ENCODE peak calls at places on chromosomes 5 and 9, in eight cellular contexts. One of them, this sample, is unnamed.

GRCh38 chr5:2740849-2741555 is 10.5 kb downstream of the IRX2 start:
- DNase-seq in A549: no peak
- DNase-seq in prostate gland: no peak
- DNase-seq in lung: peak
- DNase-seq in lower lobe of right lung: no peak
- DNase-seq in transverse colon: no peak
- DNase-seq in AG09309: no peak
- DNase-seq in NB4: no peak
- DNase-seq in this sample: no peak

GRCh38 chr9:124238546-124239140 is 19.1 kb upstream of the NEK6 start:
- DNase-seq in A549: no peak
- DNase-seq in prostate gland: no peak
- DNase-seq in lung: no peak
- DNase-seq in lower lobe of right lung: no peak
- DNase-seq in transverse colon: no peak
- DNase-seq in AG09309: no peak
- DNase-seq in NB4: no peak
- DNase-seq in this sample: no peak

GRCh38 chr5:179297026-179297425 is 48.2 kb downstream of the ADAMTS2 start:
- DNase-seq in A549: no peak
- DNase-seq in prostate gland: no peak
- DNase-seq in lung: no peak
- DNase-seq in lower lobe of right lung: no peak
- DNase-seq in transverse colon: no peak
- DNase-seq in AG09309: no peak
- DNase-seq in NB4: no peak
- DNase-seq in this sample: no peak

GRCh38 chr9:16115994-16116393 is 563.2 kb downstream of the CCDC171 start:
- DNase-seq in A549: no peak
- DNase-seq in prostate gland: no peak
- DNase-seq in lung: no peak
- DNase-seq in lower lobe of right lung: no peak
- DNase-seq in transverse colon: no peak
- DNase-seq in AG09309: no peak
- DNase-seq in NB4: no peak
- DNase-seq in this sample: no peak

GRCh38 chr5:72210913-72211670 is 103.8 kb downstream of the MAP1B start:
- DNase-seq in A549: peak
- DNase-seq in prostate gland: peak
- DNase-seq in lung: peak
- DNase-seq in lower lobe of right lung: no peak
- DNase-seq in transverse colon: peak
- DNase-seq in AG09309: peak
- DNase-seq in NB4: no peak
- DNase-seq in this sample: no peak

GRCh38 chr5:133451926-133452325 is 160.4 kb downstream of the FSTL4 start:
- DNase-seq in A549: no peak
- DNase-seq in prostate gland: no peak
- DNase-seq in lung: no peak
- DNase-seq in lower lobe of right lung: no peak
- DNase-seq in transverse colon: no peak
- DNase-seq in AG09309: no peak
- DNase-seq in NB4: no peak
- DNase-seq in this sample: no peak

GRCh38 chr9:116275418-116276295 is 122.1 kb downstream of the PAPPA start:
- DNase-seq in A549: no peak
- DNase-seq in prostate gland: no peak
- DNase-seq in lung: no peak
- DNase-seq in lower lobe of right lung: no peak
- DNase-seq in transverse colon: no peak
- DNase-seq in AG09309: no peak
- DNase-seq in NB4: no peak
- DNase-seq in this sample: no peak

GRCh38 chr5:139689631-139690384 is 41.7 kb downstream of the CXXC5 start:
- DNase-seq in A549: peak
- DNase-seq in prostate gland: no peak
- DNase-seq in lung: no peak
- DNase-seq in lower lobe of right lung: no peak
- DNase-seq in transverse colon: peak
- DNase-seq in AG09309: no peak
- DNase-seq in NB4: peak
- DNase-seq in this sample: no peak

GRCh38 chr9:137429974-137430722 is 7.0 kb downstream of the NOXA1 start:
- DNase-seq in A549: no peak
- DNase-seq in prostate gland: no peak
- DNase-seq in lung: no peak
- DNase-seq in lower lobe of right lung: peak
- DNase-seq in transverse colon: peak
- DNase-seq in AG09309: no peak
- DNase-seq in NB4: no peak
- DNase-seq in this sample: no peak

GRCh38 chr5:142871880-142872200 is 101.7 kb downstream of the ARHGAP26 start:
- DNase-seq in A549: no peak
- DNase-seq in prostate gland: no peak
- DNase-seq in lung: no peak
- DNase-seq in lower lobe of right lung: peak
- DNase-seq in transverse colon: no peak
- DNase-seq in AG09309: no peak
- DNase-seq in NB4: peak
- DNase-seq in this sample: no peak

GRCh38 chr9:87085073-87085472 is 137.8 kb upstream of the GAS1 start:
- DNase-seq in A549: no peak
- DNase-seq in prostate gland: no peak
- DNase-seq in lung: no peak
- DNase-seq in lower lobe of right lung: no peak
- DNase-seq in transverse colon: no peak
- DNase-seq in AG09309: no peak
- DNase-seq in NB4: no peak
- DNase-seq in this sample: no peak

GRCh38 chr9:223167-223566 is 8.5 kb downstream of the DOCK8 start:
- DNase-seq in A549: no peak
- DNase-seq in prostate gland: no peak
- DNase-seq in lung: no peak
- DNase-seq in lower lobe of right lung: no peak
- DNase-seq in transverse colon: no peak
- DNase-seq in AG09309: no peak
- DNase-seq in NB4: peak
- DNase-seq in this sample: no peak

GRCh38 chr9:94563548-94563947 is 8.7 kb downstream of the PCAT7 start:
- DNase-seq in A549: no peak
- DNase-seq in prostate gland: no peak
- DNase-seq in lung: no peak
- DNase-seq in lower lobe of right lung: no peak
- DNase-seq in transverse colon: no peak
- DNase-seq in AG09309: no peak
- DNase-seq in NB4: peak
- DNase-seq in this sample: no peak

GRCh38 chr9:106478312-106479099 is 384.5 kb upstream of the ZNF462 start:
- DNase-seq in A549: no peak
- DNase-seq in prostate gland: no peak
- DNase-seq in lung: no peak
- DNase-seq in lower lobe of right lung: no peak
- DNase-seq in transverse colon: no peak
- DNase-seq in AG09309: no peak
- DNase-seq in NB4: no peak
- DNase-seq in this sample: no peak

DNA sequence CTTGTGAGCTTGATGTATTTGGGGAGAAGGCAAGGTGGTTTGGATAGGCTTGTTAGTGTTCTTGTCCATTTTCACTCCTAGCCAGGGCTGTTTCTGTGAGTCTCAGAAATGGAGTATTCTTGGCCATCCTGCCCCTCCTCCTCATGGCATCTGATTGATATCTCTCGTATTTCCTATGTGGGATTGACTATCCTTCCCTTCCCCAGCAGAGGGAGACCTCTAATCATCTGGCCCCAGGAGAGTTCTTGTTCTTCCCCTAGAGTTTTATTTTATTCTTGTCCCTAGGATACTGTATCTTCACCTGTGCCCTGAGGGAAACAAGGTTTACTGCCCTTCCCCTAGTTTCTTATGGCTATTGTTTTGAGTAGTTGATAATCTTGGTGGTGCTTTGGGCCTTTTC is 114.4 kb downstream of the VPS13A start:
- DNase-seq in A549: peak
- DNase-seq in prostate gland: no peak
- DNase-seq in lung: no peak
- DNase-seq in lower lobe of right lung: no peak
- DNase-seq in transverse colon: no peak
- DNase-seq in AG09309: no peak
- DNase-seq in NB4: peak
- DNase-seq in this sample: no peak
- TF ChIP-seq CTCF in A549: peak
- TF ChIP-seq CTCF in prostate gland: no peak
- TF ChIP-seq CTCF in lung: no peak
- TF ChIP-seq CTCF in lower lobe of right lung: peak
- TF ChIP-seq CTCF in transverse colon: peak
- TF ChIP-seq CTCF in AG09309: peak
- TF ChIP-seq CTCF in NB4: peak
- TF ChIP-seq CTCF in this sample: peak

DNA sequence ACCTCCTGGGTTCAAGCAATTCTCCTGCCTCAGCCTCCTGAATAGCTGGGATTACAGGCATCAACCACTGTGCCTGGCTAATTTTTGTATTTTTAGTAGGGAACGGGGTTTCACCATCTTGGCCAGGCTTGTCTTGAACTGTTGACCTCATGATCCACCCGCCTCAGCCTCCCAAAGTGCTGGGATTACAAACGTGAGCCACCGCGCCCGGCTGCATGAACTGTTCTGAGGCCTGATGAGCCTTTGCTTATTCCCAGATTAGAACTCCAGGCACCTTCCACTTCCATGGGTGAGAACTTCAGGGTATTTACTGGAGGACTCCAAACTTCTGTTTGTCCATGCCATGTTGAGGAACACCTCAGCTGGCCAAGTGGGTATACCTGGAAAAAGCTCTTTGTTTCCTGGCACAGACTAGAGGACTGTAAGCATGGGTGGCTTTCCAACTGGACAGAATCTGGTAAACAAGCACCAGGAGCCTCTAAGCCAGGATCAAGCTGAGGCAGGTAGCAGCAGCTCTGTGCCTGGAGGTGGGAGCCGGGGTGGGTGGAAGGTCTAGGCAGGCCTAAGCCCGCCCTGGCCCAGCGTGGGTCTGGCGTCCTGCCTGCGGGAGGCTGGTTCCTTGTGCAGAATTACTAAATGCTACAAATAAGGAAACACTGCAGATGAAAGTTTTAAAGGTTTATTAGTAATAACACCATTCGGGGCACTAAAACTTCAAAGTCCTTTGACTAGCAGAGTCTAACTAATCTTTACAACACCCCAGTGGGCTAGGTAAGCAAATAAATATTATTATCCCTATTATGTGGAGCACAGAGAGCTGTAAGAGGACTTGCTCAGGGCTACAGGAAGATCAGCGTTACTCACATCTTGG is 78.4 kb downstream of the SEMA5A start:
- DNase-seq in A549: no peak
- DNase-seq in prostate gland: peak
- DNase-seq in lung: no peak
- DNase-seq in lower lobe of right lung: peak
- DNase-seq in transverse colon: no peak
- DNase-seq in AG09309: no peak
- DNase-seq in NB4: no peak
- DNase-seq in this sample: no peak
- H3K4me3 ChIP-seq in A549: no peak
- H3K4me3 ChIP-seq in prostate gland: no peak
- H3K4me3 ChIP-seq in lung: no peak
- H3K4me3 ChIP-seq in lower lobe of right lung: no peak
- H3K4me3 ChIP-seq in transverse colon: no peak
- H3K4me3 ChIP-seq in AG09309: no peak
- H3K4me3 ChIP-seq in NB4: no peak
- H3K4me3 ChIP-seq in this sample: no peak

GRCh38 chr5:141360685-141361084 is 891 bp downstream of the PCDHGB2 start:
- DNase-seq in A549: no peak
- DNase-seq in prostate gland: no peak
- DNase-seq in lung: no peak
- DNase-seq in lower lobe of right lung: no peak
- DNase-seq in transverse colon: no peak
- DNase-seq in AG09309: no peak
- DNase-seq in NB4: no peak
- DNase-seq in this sample: no peak

GRCh38 chr5:141359790-141360426 is at the start of gene PCDHGB2:
- DNase-seq in A549: no peak
- DNase-seq in prostate gland: no peak
- DNase-seq in lung: no peak
- DNase-seq in lower lobe of right lung: no peak
- DNase-seq in transverse colon: no peak
- DNase-seq in AG09309: no peak
- DNase-seq in NB4: peak
- DNase-seq in this sample: no peak

GRCh38 chr5:141362719-141363118 is 1.2 kb upstream of the PCDHGA5 start:
- DNase-seq in A549: no peak
- DNase-seq in prostate gland: no peak
- DNase-seq in lung: no peak
- DNase-seq in lower lobe of right lung: no peak
- DNase-seq in transverse colon: no peak
- DNase-seq in AG09309: no peak
- DNase-seq in NB4: no peak
- DNase-seq in this sample: no peak

GRCh38 chr5:141366016-141366896 is 2.3 kb downstream of the PCDHGA5 start:
- DNase-seq in A549: no peak
- DNase-seq in prostate gland: no peak
- DNase-seq in lung: no peak
- DNase-seq in lower lobe of right lung: no peak
- DNase-seq in transverse colon: no peak
- DNase-seq in AG09309: no peak
- DNase-seq in NB4: no peak
- DNase-seq in this sample: no peak

DNA sequence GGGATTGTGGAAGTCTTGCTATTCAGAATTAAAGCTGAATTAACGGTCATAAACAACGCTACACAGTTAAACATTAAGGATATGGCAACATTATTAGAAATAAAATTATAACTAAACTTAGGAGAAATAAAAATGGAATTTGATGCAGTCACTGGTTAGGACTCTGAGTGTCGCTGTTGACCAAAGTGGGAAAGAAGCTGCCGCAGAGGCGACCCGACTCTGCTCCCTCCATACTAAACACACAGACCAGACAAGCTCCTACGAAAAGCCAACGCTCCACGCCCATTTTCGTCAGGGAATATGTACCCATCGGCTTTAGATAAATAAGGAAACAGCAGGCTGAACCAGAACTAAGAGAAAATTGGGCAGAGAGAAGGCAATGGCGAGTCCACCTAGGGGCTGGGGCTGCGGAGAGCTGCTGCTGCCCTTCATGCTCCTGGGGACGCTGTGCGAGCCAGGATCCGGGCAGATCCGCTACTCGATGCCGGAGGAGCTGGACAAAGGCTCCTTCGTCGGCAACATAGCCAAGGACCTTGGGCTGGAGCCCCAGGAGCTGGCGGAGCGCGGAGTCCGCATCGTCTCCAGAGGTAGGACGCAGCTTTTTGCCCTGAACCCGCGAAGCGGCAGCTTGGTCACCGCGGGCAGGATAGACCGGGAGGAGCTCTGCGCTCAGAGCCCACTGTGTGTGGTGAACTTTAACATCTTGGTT is at the start of gene PCDHGA5:
- DNase-seq in A549: no peak
- DNase-seq in prostate gland: no peak
- DNase-seq in lung: no peak
- DNase-seq in lower lobe of right lung: no peak
- DNase-seq in transverse colon: no peak
- DNase-seq in AG09309: no peak
- DNase-seq in NB4: no peak
- DNase-seq in this sample: no peak
- TF ChIP-seq CTCF in A549: peak
- TF ChIP-seq CTCF in prostate gland: no peak
- TF ChIP-seq CTCF in lung: no peak
- TF ChIP-seq CTCF in lower lobe of right lung: no peak
- TF ChIP-seq CTCF in transverse colon: no peak
- TF ChIP-seq CTCF in AG09309: peak
- TF ChIP-seq CTCF in NB4: no peak
- TF ChIP-seq CTCF in this sample: no peak

GRCh38 chr9:111298831-111299603 is 31.0 kb downstream of the OR2K2 start:
- DNase-seq in A549: peak
- DNase-seq in prostate gland: peak
- DNase-seq in lung: no peak
- DNase-seq in lower lobe of right lung: no peak
- DNase-seq in transverse colon: peak
- DNase-seq in AG09309: peak
- DNase-seq in NB4: peak
- DNase-seq in this sample: peak
- H3K4me3 ChIP-seq in A549: no peak
- H3K4me3 ChIP-seq in prostate gland: no peak
- H3K4me3 ChIP-seq in lung: no peak
- H3K4me3 ChIP-seq in lower lobe of right lung: no peak
- H3K4me3 ChIP-seq in transverse colon: no peak
- H3K4me3 ChIP-seq in AG09309: no peak
- H3K4me3 ChIP-seq in NB4: no peak
- H3K4me3 ChIP-seq in this sample: no peak

This sample was measured in AG04449.